ENCODE peak calls at places on chromosomes 5 and 9, in five cellular contexts. I is hepatocyte, F is aorta, V is HCT116, B is heart left ventricle. M is an unnamed sample.

GRCh38 chr5:180142008-180142803 is 66.8 kb downstream of the RASGEF1C start:
- DNase-seq in V (no peak), B (no peak), F (no peak), I (no peak), M (no peak)

GRCh38 chr5:152499816-152500575 is 94.9 kb upstream of the NMUR2 start:
- DNase-seq in B (no peak), V (no peak), F (no peak), I (no peak), M (no peak)

GRCh38 chr5:139638736-139639618 is 9.2 kb upstream of the CXXC5 start:
- DNase-seq in F (no peak), I (peak; percentile 6), V (no peak), B (peak; percentile 10), M (no peak)

GRCh38 chr9:13759624-13760023 is 480.1 kb upstream of the MPDZ start:
- DNase-seq in V (no peak), I (no peak), F (no peak), B (no peak), M (no peak)

GRCh38 chr5:90807483-90807882 is 248.9 kb downstream of the ADGRV1 start:
- DNase-seq in F (no peak), B (no peak), I (no peak), V (no peak), M (no peak)

GRCh38 chr5:57316798-57317327 is 143.0 kb downstream of the GPBP1 start:
- DNase-seq in B (no peak), F (no peak), I (peak; percentile 74), V (no peak), M (no peak)

GRCh38 chr9:89360465-89360864 is 42.2 kb downstream of the SECISBP2 start:
- DNase-seq in B (no peak), V (no peak), I (no peak), F (no peak), M (no peak)

GRCh38 chr5:95098012-95098411 is 186.9 kb downstream of the MCTP1 start:
- DNase-seq in I (no peak), F (no peak), B (no peak), V (no peak), M (no peak)

GRCh38 chr9:20788526-20789421 is 104.7 kb downstream of the FOCAD start:
- DNase-seq in B (no peak), F (no peak), V (no peak), I (no peak), M (no peak)

GRCh38 chr9:136700959-136701664 is 11.3 kb upstream of the DIPK1B start:
- DNase-seq in V (no peak), B (no peak), F (no peak), I (no peak), M (no peak)

GRCh38 chr5:177233206-177233605 is 70.3 kb downstream of the RAB24 start:
- DNase-seq in F (no peak), B (no peak), V (no peak), I (no peak), M (no peak)

GRCh38 chr5:128494516-128494915 is 43.5 kb downstream of the FBN2 start:
- DNase-seq in V (no peak), F (no peak), B (no peak), I (no peak), M (no peak)

GRCh38 chr9:98771209-98771874 is 25.0 kb downstream of the ANKS6 start:
- DNase-seq in F (no peak), V (no peak), I (no peak), B (no peak), M (no peak)

GRCh38 chr9:38232895-38233294 is 159.6 kb upstream of the ALDH1B1 start:
- DNase-seq in B (no peak), F (no peak), I (no peak), V (no peak), M (no peak)

GRCh38 chr5:38382898-38383297 is 124.5 kb downstream of the EGFLAM start:
- DNase-seq in F (peak; percentile 64), B (peak; percentile 45), V (peak; percentile 80), I (peak; percentile 89), M (peak; percentile 76)

GRCh38 chr5:39115644-39116346 is 41.6 kb upstream of the RICTOR start:
- DNase-seq in F (no peak), B (no peak), I (no peak), V (no peak), M (no peak)

GRCh38 chr5:150658121-150658520 is 2.9 kb upstream of the MYOZ3 start:
- DNase-seq in V (no peak), B (peak; percentile 21), I (no peak), F (peak; percentile 17), M (no peak)

GRCh38 chr5:111741270-111741669 is 15.7 kb downstream of the NREP start:
- DNase-seq in V (no peak), F (no peak), B (no peak), I (no peak), M (no peak)

GRCh38 chr9:130979591-130980385 is 29.2 kb upstream of the LAMC3 start:
- DNase-seq in I (no peak), F (no peak), B (no peak), V (no peak), M (no peak)

GRCh38 chr5:65823174-65823573 is 101.2 kb downstream of the NLN start:
- DNase-seq in I (no peak), B (no peak), F (no peak), V (peak; percentile 32), M (no peak)

GRCh38 chr5:90334746-90335145 is 74.8 kb downstream of the CETN3 start:
- DNase-seq in I (no peak), V (no peak), B (no peak), F (no peak), M (no peak)

GRCh38 chr5:172113036-172113435 is 75.0 kb downstream of the STK10 start:
- DNase-seq in B (no peak), F (no peak), V (no peak), I (no peak), M (no peak)

GRCh38 chr5:90473321-90474234 is 993 bp downstream of the MBLAC2 start:
- DNase-seq in F (no peak), V (no peak), B (peak; percentile 49), I (peak; percentile 60), M (peak; percentile 44)

GRCh38 chr9:28951945-28952344 is 1378.7 kb upstream of the C9orf72 start:
- DNase-seq in I (no peak), F (no peak), B (no peak), V (no peak), M (no peak)

GRCh38 chr9:110133608-110134214 is 74.2 kb downstream of the C9orf152 start:
- DNase-seq in F (no peak), B (no peak), I (no peak), V (peak; percentile 47), M (no peak)

GRCh38 chr5:132408965-132409364 is 39.5 kb downstream of the SLC22A5 start:
- DNase-seq in F (no peak), V (no peak), B (no peak), I (no peak), M (no peak)

GRCh38 chr5:85428426-85428934 is 1043.8 kb upstream of the EDIL3 start:
- DNase-seq in F (no peak), I (no peak), B (no peak), V (no peak), M (no peak)

GRCh38 chr9:34375901-34376595 is 650 bp downstream of the MYORG start:
- DNase-seq in F (peak; percentile 62), I (peak; percentile 75), B (peak; percentile 68), V (no peak), M (peak; percentile 57)

GRCh38 chr9:34958411-34958982 is 412 bp downstream of the PHF24 start:
- DNase-seq in F (no peak), B (no peak), V (no peak), I (no peak), M (no peak)

GRCh38 chr5:6592611-6593010 is 40.2 kb downstream of the NSUN2 start:
- DNase-seq in B (no peak), I (no peak), V (no peak), F (no peak), M (no peak)

GRCh38 chr5:158039441-158039840 is 180.5 kb upstream of the CLINT1 start:
- DNase-seq in B (no peak), V (no peak), I (no peak), F (no peak), M (no peak)

GRCh38 chr5:158045696-158046095 is 186.8 kb upstream of the CLINT1 start:
- DNase-seq in I (no peak), B (no peak), V (no peak), F (no peak), M (no peak)

GRCh38 chr5:158039911-158040347 is 181.0 kb upstream of the CLINT1 start:
- DNase-seq in I (no peak), B (no peak), F (no peak), V (no peak), M (no peak)
- H3K9me3 ChIP-seq in I (no peaks in the 10 kb centered on the region), B (no peaks in the 10 kb centered on the region), F (peaks cover 4% of the 10 kb centered on the region), V (no peaks in the 10 kb centered on the region), M (no peaks in the 10 kb centered on the region)

DNA sequence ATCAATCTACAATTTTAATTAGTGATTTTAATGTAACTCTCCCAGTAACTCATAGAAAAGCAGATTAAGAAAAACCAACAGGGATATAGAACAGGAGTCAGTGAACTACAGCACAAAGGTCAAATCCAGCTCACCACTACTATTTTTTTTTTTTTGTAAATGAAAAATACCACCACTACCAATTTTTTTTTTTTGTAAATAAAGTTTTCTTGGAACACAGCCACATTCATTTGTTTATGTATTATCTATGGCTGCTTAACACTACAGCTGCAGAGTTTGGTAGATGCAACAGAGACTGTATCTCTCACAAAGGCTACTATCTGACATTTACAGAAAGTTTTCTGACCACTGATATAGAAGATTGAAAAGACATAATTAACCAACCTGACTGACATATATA is 11.7 kb downstream of the ZNF510 start:
- DNase-seq in B (no peak), I (no peak), V (no peak), F (no peak), M (no peak)
- H3K9me3 ChIP-seq in B (peaks cover 86% of the 10 kb centered on the region), I (peaks cover 96% of the 10 kb centered on the region), V (peaks cover 26% of the 10 kb centered on the region), F (peaks cover 13% of the 10 kb centered on the region), M (peaks cover 23% of the 10 kb centered on the region)

GRCh38 chr9:101415578-101415977 is 16.9 kb downstream of the ZNF189 start:
- DNase-seq in B (no peak), I (no peak), F (no peak), V (no peak), M (no peak)
- H3K9me3 ChIP-seq in B (peaks cover 37% of the 10 kb centered on the region), I (peaks cover 34% of the 10 kb centered on the region), F (peaks cover 7% of the 10 kb centered on the region), V (no peaks in the 10 kb centered on the region), M (peaks cover 6% of the 10 kb centered on the region)

GRCh38 chr5:107773479-107773878 is 102.7 kb upstream of the EFNA5 start:
- DNase-seq in V (no peak), B (no peak), I (no peak), F (no peak), M (no peak)

GRCh38 chr5:107776506-107776905 is 105.8 kb upstream of the EFNA5 start:
- DNase-seq in V (no peak), F (no peak), I (no peak), B (no peak), M (no peak)

GRCh38 chr5:107779472-107779871 is 108.7 kb upstream of the EFNA5 start:
- DNase-seq in B (no peak), I (no peak), F (no peak), V (no peak), M (no peak)

GRCh38 chr5:107778651-107779050 is 107.9 kb upstream of the EFNA5 start:
- DNase-seq in I (no peak), V (no peak), B (no peak), F (no peak), M (no peak)

DNA sequence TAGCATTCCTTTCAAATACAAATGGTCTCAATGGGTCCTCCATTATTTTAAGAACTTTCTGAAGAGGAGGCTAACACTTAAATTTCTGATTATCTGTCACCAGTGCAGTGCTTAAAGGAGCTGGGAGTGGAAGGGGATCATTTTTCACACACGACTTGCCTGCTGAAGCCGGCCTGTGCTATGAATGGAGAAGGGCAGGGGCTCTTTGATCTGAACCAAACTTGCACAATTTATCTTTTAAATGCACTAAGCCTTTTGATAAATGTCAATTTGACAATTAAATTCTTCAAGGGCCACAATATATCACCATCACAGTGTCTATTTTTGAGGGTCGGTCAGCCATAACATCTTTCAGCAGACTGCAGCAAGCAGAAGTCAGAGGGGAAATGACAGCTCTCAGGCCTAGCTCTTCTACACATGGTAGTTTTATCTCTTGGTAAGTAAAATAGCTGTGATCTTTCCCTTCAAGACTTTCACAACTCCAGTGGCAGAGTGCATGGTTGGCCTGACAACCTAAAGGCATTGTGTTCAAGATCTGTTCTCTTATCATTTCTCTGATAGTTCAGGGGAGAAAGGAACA is 106.5 kb upstream of the EFNA5 start:
- DNase-seq in F (no peak), B (no peak), V (no peak), I (no peak), M (no peak)
- H3K9me3 ChIP-seq in F (no peaks in the 10 kb centered on the region), B (no peaks in the 10 kb centered on the region), V (no peaks in the 10 kb centered on the region), I (no peaks in the 10 kb centered on the region), M (peaks cover 6% of the 10 kb centered on the region)

M was measured in lung.